ENCODE peak calls at places on chromosomes 16 and 17, in ten cellular contexts. P is BE2C; Z is Caki2; B is head of caudate nucleus; M is HTR-8/SVneo; D is stimulated activated CD4-positive, alpha-beta T cell treated with anti-CD3 and anti-CD28 coated beads, Interleukin-1b, Interleukin-23, amount 100 ng/mL, for 1 hour; R is NCI-H345; W is hepatic stellate cell; E is CD4-positive, alpha-beta memory T cell; V is AG10803. Y is an unnamed sample.

GRCh38 chr17:62761884-62762283 is 46.2 kb downstream of the MARCHF10 start:
- DNase-seq in P (no peak), Z (peak), B (no peak), M (no peak), D (no peak), R (no peak), W (no peak), E (no peak), V (no peak), Y (no peak)

GRCh38 chr16:82995927-82996441 is 369.2 kb downstream of the CDH13 start:
- DNase-seq in P (no peak), Z (peak), B (no peak), M (peak), D (no peak), R (peak), W (peak), E (no peak), V (peak), Y (no peak)

GRCh38 chr17:19716108-19717030 is at the start of gene SLC47A2:
- DNase-seq in P (no peak), Z (peak), B (no peak), M (no peak), D (no peak), R (no peak), W (no peak), E (no peak), V (no peak), Y (no peak)

GRCh38 chr16:66521951-66522771 is 27.8 kb downstream of the TK2 start:
- DNase-seq in P (no peak), Z (peak), B (no peak), M (no peak), D (peak), R (no peak), W (peak), E (peak), V (peak), Y (peak)

GRCh38 chr16:47492428-47493357 is 31.6 kb downstream of the PHKB start:
- DNase-seq in P (peak), Z (no peak), B (peak), M (no peak), D (no peak), R (no peak), W (peak), E (no peak), V (peak), Y (no peak)

GRCh38 chr16:48438414-48438813 is 53.2 kb upstream of the SIAH1 start:
- DNase-seq in P (no peak), Z (no peak), B (no peak), M (no peak), D (no peak), R (no peak), W (no peak), E (no peak), V (no peak), Y (no peak)

GRCh38 chr17:67605259-67605912 is 112.3 kb upstream of the NOL11 start:
- DNase-seq in P (peak), Z (no peak), B (peak), M (no peak), D (no peak), R (no peak), W (no peak), E (no peak), V (no peak), Y (no peak)

GRCh38 chr17:2405247-2405926 is 4.5 kb upstream of the MNT start:
- DNase-seq in P (no peak), Z (no peak), B (no peak), M (no peak), D (no peak), R (no peak), W (peak), E (no peak), V (peak), Y (no peak)

GRCh38 chr16:29992371-29992967 is 2.9 kb downstream of the HIRIP3 start:
- DNase-seq in P (no peak), Z (peak), B (no peak), M (no peak), D (no peak), R (no peak), W (no peak), E (no peak), V (no peak), Y (no peak)

GRCh38 chr17:72726936-72727335 is 365.6 kb downstream of the SLC39A11 start:
- DNase-seq in P (no peak), Z (peak), B (no peak), M (no peak), D (no peak), R (peak), W (no peak), E (peak), V (no peak), Y (no peak)

GRCh38 chr17:43015579-43015978 is 6.6 kb downstream of the VAT1 start:
- DNase-seq in P (no peak), Z (no peak), B (no peak), M (no peak), D (no peak), R (no peak), W (no peak), E (no peak), V (no peak), Y (no peak)

GRCh38 chr16:56985288-56985961 is 3.9 kb upstream of the NLRC5 start:
- DNase-seq in P (peak), Z (peak), B (peak), M (peak), D (no peak), R (no peak), W (peak), E (no peak), V (peak), Y (no peak)

GRCh38 chr16:72985148-72985882 is 62.6 kb downstream of the ZFHX3 start:
- DNase-seq in P (no peak), Z (no peak), B (no peak), M (no peak), D (no peak), R (no peak), W (peak), E (no peak), V (peak), Y (no peak)

GRCh38 chr16:88691924-88692560 is 5.7 kb upstream of the SNAI3 start:
- DNase-seq in P (no peak), Z (no peak), B (no peak), M (no peak), D (no peak), R (no peak), W (no peak), E (no peak), V (no peak), Y (no peak)

GRCh38 chr17:40352779-40353394 is 11.7 kb downstream of the GJD3 start:
- DNase-seq in P (no peak), Z (no peak), B (no peak), M (no peak), D (no peak), R (no peak), W (no peak), E (no peak), V (no peak), Y (no peak)

GRCh38 chr16:80056334-80056733 is 455.8 kb upstream of the MAF start:
- DNase-seq in P (no peak), Z (no peak), B (no peak), M (no peak), D (no peak), R (no peak), W (no peak), E (no peak), V (peak), Y (no peak)

GRCh38 chr17:80339118-80339517 is 75.8 kb upstream of the ENDOV start:
- DNase-seq in P (no peak), Z (no peak), B (no peak), M (no peak), D (no peak), R (no peak), W (no peak), E (no peak), V (no peak), Y (no peak)

GRCh38 chr16:11672206-11673090 is 4.2 kb downstream of the SNN start:
- DNase-seq in P (no peak), Z (no peak), B (no peak), M (no peak), D (no peak), R (no peak), W (no peak), E (peak), V (no peak), Y (peak)

GRCh38 chr17:49632201-49632600 is 45.7 kb downstream of the SPOP start:
- DNase-seq in P (no peak), Z (no peak), B (no peak), M (no peak), D (no peak), R (no peak), W (no peak), E (no peak), V (no peak), Y (no peak)

GRCh38 chr16:35686595-35686994 is 2227.2 kb downstream of the TP53TG3F start:
- DNase-seq in P (no peak), Z (no peak), B (no peak), M (no peak), D (no peak), R (no peak), W (no peak), E (no peak), V (no peak), Y (no peak)

GRCh38 chr17:40315206-40315605 is 6.2 kb downstream of the RARA start:
- DNase-seq in P (no peak), Z (no peak), B (no peak), M (no peak), D (no peak), R (no peak), W (no peak), E (no peak), V (no peak), Y (no peak)

GRCh38 chr17:4956493-4957061 is 5.7 kb downstream of the ENO3 start:
- DNase-seq in P (no peak), Z (no peak), B (no peak), M (no peak), D (no peak), R (no peak), W (no peak), E (no peak), V (no peak), Y (peak)

GRCh38 chr17:69064476-69064875 is 3.7 kb upstream of the ABCA9 start:
- DNase-seq in P (no peak), Z (no peak), B (no peak), M (no peak), D (no peak), R (no peak), W (no peak), E (no peak), V (no peak), Y (no peak)

Y was measured in T-helper 2 cell.